ENCODE peak calls at places on chromosome 12, in ten cellular contexts. Y is PC-3, J is HCT116, Z is psoas muscle, I is AG04450, E is endodermal cell, Q is adrenal gland, F is Panc1, X is tibial artery, H is esophagus muscularis mucosa. M is an unnamed sample. For H3K9me3, the result is how much of the 10 kb centered on the place peaks cover.

GRCh38 chr12:3419538-3419937 is 71.5 kb upstream of the PRMT8 start:
- DNase-seq in Q (no peak), I (no peak), J (no peak), H (no peak), Z (no peak), Y (no peak), F (no peak), E (no peak), X (no peak), M (no peak)

GRCh38 chr12:31589582-31589895 is 1.4 kb downstream of the DENND5B start:
- DNase-seq in H (no peak), Q (no peak), Y (no peak), X (no peak), F (no peak), Z (no peak), I (no peak), J (no peak), E (no peak), M (peak)

GRCh38 chr12:54196396-54196795 is 7.6 kb upstream of the SMUG1 start:
- DNase-seq in H (no peak), E (no peak), J (no peak), Q (no peak), Y (no peak), I (no peak), Z (no peak), X (no peak), F (no peak), M (no peak)

GRCh38 chr12:82527165-82527780 is 159.4 kb upstream of the TMTC2 start:
- DNase-seq in F (peak), H (no peak), E (peak), Z (no peak), X (no peak), J (peak), Y (peak), Q (peak), I (peak), M (peak)

GRCh38 chr12:32611986-32612385 is 67.1 kb upstream of the DNM1L start:
- DNase-seq in Z (no peak), I (no peak), Y (no peak), F (no peak), J (no peak), H (no peak), E (no peak), X (no peak), Q (no peak), M (no peak)

GRCh38 chr12:15996254-15996653 is 85.1 kb downstream of the DERA start:
- DNase-seq in Q (no peak), Z (no peak), E (peak), F (no peak), I (no peak), X (no peak), J (no peak), Y (peak), H (no peak), M (no peak)

GRCh38 chr12:94012508-94013044 is 135.8 kb upstream of the PLXNC1 start:
- DNase-seq in H (no peak), J (no peak), I (no peak), E (no peak), Q (no peak), Z (no peak), F (no peak), X (no peak), Y (no peak), M (no peak)

GRCh38 chr12:56634837-56635538 is 4.9 kb upstream of the BAZ2A start:
- DNase-seq in J (peak), H (peak), E (peak), Z (peak), X (peak), Q (peak), I (peak), F (peak), Y (peak), M (peak)

GRCh38 chr12:12979731-12980259 is 20.3 kb downstream of the HEBP1 start:
- DNase-seq in Q (no peak), Z (no peak), Y (peak), H (no peak), I (peak), J (no peak), X (no peak), F (no peak), E (no peak), M (peak)

GRCh38 chr12:32544893-32545292 is 134.2 kb upstream of the DNM1L start:
- DNase-seq in Y (no peak), E (peak), J (no peak), Z (no peak), H (no peak), I (no peak), Q (no peak), X (no peak), F (no peak), M (no peak)

GRCh38 chr12:9673404-9674225 is 4.1 kb downstream of the CLEC2D start:
- DNase-seq in Q (peak), I (peak), F (no peak), J (peak), Z (peak), H (no peak), X (peak), E (peak), Y (peak), M (peak)

GRCh38 chr12:162467-163307 is 51.3 kb downstream of the SLC6A12 start:
- DNase-seq in H (no peak), E (peak), X (no peak), J (no peak), I (no peak), Z (no peak), F (no peak), Y (no peak), Q (no peak), M (no peak)

GRCh38 chr12:122840580-122841513 is 5.6 kb downstream of the HIP1R start:
- DNase-seq in J (no peak), X (no peak), F (no peak), I (no peak), Z (no peak), H (no peak), E (peak), Y (no peak), Q (peak), M (no peak)

GRCh38 chr12:56616924-56617323 is 13.2 kb downstream of the BAZ2A start:
- DNase-seq in F (no peak), Y (no peak), I (no peak), H (no peak), E (no peak), J (no peak), Z (no peak), Q (no peak), X (no peak), M (no peak)

GRCh38 chr12:24596768-24597388 is 352.0 kb downstream of the BCAT1 start:
- DNase-seq in X (no peak), H (no peak), F (peak), E (no peak), Z (no peak), J (no peak), I (no peak), Q (no peak), Y (peak), M (no peak)

GRCh38 chr12:45586486-45586885 is 143.0 kb upstream of the ARID2 start:
- DNase-seq in Q (no peak), H (peak), F (no peak), I (no peak), J (no peak), Z (no peak), X (no peak), Y (no peak), E (no peak), M (no peak)

DNA sequence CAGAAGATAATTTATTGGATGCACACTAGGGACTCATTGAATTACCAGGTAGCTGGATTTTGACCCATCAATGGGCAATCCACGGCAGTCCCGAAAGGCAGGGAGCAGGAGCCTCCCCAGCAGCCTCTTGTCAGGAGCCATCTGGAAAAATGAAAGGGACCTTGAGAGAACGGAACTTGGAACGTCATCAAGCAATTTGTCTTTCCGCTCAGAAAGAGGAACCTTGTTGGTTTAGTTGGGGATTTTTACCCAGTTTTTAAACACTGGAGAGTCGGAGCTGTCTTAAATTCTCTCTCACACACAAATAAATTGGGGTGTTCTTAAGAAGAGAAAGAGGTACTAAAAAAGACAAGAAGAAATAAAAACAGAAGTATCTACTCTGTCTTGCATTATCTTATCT is 1351.7 kb upstream of the TMEM132C start:
- DNase-seq in E (no peak), J (no peak), Z (no peak), I (no peak), H (no peak), Q (no peak), X (no peak), Y (no peak), F (no peak), M (no peak)
- H3K9me3 ChIP-seq in E (under half), J (under half), Z (under half), I (under half), H (under half), Q (under half), X (under half), Y (under half), F (under half), M (under half)

GRCh38 chr12:90209029-90209428 is 500.4 kb upstream of the ATP2B1 start:
- DNase-seq in J (no peak), H (no peak), Q (no peak), Y (no peak), I (no peak), X (no peak), E (no peak), F (no peak), Z (no peak), M (no peak)

GRCh38 chr12:90207799-90208198 is 499.2 kb upstream of the ATP2B1 start:
- DNase-seq in I (no peak), H (no peak), Z (no peak), Y (no peak), F (no peak), E (no peak), J (no peak), X (no peak), Q (no peak), M (no peak)

GRCh38 chr12:90205165-90205564 is 496.5 kb upstream of the ATP2B1 start:
- DNase-seq in Y (no peak), H (no peak), Z (no peak), Q (no peak), X (no peak), I (no peak), E (no peak), J (no peak), F (no peak), M (no peak)

GRCh38 chr12:90199008-90199407 is 490.4 kb upstream of the ATP2B1 start:
- DNase-seq in E (no peak), F (no peak), Y (no peak), Q (no peak), Z (no peak), I (no peak), J (no peak), H (no peak), X (no peak), M (no peak)

DNA sequence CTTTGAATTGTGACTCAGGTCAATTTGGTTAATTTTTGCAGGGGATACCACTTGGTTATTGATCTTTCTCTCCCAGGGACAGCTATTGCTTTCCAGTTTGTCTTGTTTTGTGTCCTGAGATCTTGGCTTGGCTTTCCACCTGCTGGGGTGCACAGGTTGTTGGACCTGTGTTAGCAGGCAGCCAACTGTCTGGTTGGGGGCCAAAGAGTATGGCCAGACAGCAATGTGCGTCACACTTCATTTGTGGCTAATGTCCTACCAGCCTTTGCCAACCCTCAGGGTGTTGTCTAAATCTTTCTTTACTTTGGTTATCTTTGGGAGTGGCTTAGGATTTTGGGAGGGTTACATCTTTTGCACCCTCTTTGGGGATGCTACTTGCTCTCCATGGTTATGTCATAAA is 494.9 kb upstream of the ATP2B1 start:
- DNase-seq in X (no peak), F (no peak), Q (no peak), E (no peak), H (no peak), Y (no peak), I (no peak), J (no peak), Z (no peak), M (no peak)
- H3K9me3 ChIP-seq in X (under half), F (under half), Q (under half), E (under half), H (under half), Y (under half), I (under half), J (under half), Z (under half), M (under half)

GRCh38 chr12:117476341-117476740 is 114.9 kb upstream of the NOS1 start:
- DNase-seq in Y (no peak), F (no peak), E (no peak), Z (no peak), Q (no peak), X (no peak), J (no peak), H (no peak), I (no peak), M (no peak)
- H3K9me3 ChIP-seq in Y (under half), F (under half), E (under half), Z (under half), Q (under half), X (under half), J (under half), H (under half), I (under half), M (under half)

DNA sequence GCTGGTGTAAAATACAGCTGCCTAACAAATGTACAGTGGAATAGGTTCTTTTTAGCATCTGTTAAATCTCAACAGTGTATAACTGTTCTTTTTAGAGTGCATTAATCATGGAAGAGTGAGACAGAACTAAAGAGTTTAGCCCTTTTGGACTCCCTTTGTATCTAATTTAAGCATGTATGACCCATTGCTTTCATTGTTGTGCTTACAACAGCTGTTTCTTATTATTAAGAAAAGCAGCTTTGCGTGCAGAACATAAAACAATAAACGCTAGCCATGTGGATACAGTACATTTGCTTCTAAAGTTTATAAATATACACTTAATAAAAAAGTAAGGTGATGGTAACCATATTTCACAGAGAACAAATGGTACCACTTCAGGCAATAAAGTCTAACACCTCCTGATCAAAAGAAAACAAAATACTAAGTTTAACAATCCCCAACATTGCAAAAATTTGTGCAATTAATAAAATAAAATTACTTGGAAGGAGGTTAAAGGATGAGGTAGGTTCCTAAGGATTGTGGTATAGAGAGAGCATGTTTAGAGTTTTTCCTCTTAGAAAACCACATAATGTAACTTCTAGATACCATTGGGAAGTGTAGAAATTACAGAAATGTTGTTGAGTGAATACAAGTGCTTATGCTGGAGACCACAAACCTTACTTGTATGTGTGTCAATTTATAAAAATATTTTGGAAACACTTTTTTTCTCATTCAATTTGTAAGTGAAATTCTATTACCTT is 448.7 kb downstream of the SLC6A15 start:
- DNase-seq in J (no peak), H (no peak), X (no peak), E (no peak), Z (no peak), F (no peak), Y (no peak), Q (no peak), I (peak), M (no peak)
- H3K9me3 ChIP-seq in J (under half), H (under half), X (under half), E (under half), Z (under half), F (under half), Y (under half), Q (under half), I (under half), M (under half)

GRCh38 chr12:34294671-34295365 is 272.5 kb downstream of the ALG10 start:
- DNase-seq in Q (no peak), E (no peak), J (no peak), F (no peak), Z (peak), I (no peak), X (peak), Y (no peak), H (no peak), M (no peak)

GRCh38 chr12:34291001-34291400 is 268.7 kb downstream of the ALG10 start:
- DNase-seq in H (no peak), Y (no peak), F (no peak), J (no peak), I (no peak), X (no peak), E (peak), Z (no peak), Q (no peak), M (no peak)

GRCh38 chr12:34294137-34294536 is 271.8 kb downstream of the ALG10 start:
- DNase-seq in I (no peak), E (no peak), X (no peak), Z (no peak), F (no peak), Q (no peak), J (no peak), H (no peak), Y (no peak), M (no peak)

GRCh38 chr12:34291426-34291901 is 269.2 kb downstream of the ALG10 start:
- DNase-seq in Z (no peak), E (no peak), Q (no peak), X (no peak), J (no peak), H (no peak), F (no peak), I (no peak), Y (no peak), M (no peak)

DNA sequence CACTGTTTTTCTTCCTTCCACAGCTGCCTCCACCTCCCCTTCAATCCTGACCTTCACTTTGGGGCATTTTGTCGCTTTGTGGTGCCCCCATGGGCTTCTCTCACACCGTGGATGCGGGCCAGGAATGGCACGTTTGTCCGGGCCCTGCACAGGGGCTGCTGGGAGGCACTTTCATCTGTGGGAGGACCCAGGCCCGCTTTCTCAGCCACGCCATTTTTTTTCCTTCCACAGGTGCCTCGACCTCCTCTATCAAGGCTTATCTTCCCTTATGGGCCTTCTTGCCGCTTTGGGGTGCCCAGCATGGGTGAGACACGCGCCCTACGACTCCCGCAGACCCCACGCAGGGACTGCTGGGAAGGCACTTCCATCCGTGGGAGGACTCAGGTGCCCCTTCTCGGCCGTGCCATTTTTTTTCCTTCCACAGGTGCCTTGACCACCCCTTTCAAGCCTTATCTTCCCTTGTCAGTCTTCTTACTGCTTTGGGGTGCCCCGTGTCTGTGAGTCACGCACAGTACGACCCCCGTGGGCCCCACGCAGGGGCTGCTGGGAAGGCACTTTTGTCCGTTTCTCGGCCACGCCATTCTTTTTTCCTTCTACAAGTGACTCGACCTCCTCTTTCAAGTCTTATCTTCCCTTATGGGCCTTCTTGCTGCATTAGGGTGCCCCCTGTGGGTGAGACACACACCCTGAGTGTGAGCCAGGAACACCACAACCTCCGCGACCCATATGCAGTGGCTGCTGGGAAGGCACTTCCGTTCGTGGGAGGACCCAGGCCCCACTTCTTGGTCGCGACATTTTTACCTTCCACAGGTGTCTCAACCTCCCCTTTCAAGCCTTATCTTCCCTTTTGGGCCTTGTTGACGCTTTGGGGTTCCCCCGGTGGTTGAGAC is 270.7 kb downstream of the ALG10 start:
- DNase-seq in F (peak), I (no peak), J (no peak), Q (no peak), H (no peak), Z (no peak), X (peak), Y (peak), E (no peak), M (peak)
- H3K9me3 ChIP-seq in F (under half), I (half or more), J (under half), Q (under half), H (under half), Z (under half), X (under half), Y (under half), E (under half), M (under half)